ENCODE peak calls at places on chromosomes 16 and 17, in four cellular contexts. H, W, L and V are unnamed samples.

GRCh38 chr16:60553316-60553801 is 1482.9 kb downstream of the CDH8 start:
- DNase-seq in W (no peak), L (no peak), H (no peak), V (no peak)

GRCh38 chr17:8125196-8125946 is 1.5 kb upstream of the HES7 start:
- DNase-seq in H (peak; percentile 88), L (peak; percentile 87), W (peak; percentile 69), V (peak; percentile 88)

GRCh38 chr17:2780931-2781454 is 15.2 kb upstream of the RAP1GAP2 start:
- DNase-seq in H (no peak), W (no peak), L (no peak), V (no peak)

GRCh38 chr16:66476328-66477027 is 49.4 kb downstream of the BEAN1 start:
- DNase-seq in H (no peak), W (no peak), L (peak; percentile 19), V (no peak)

GRCh38 chr17:11803226-11803625 is 194.0 kb downstream of the ZNF18 start:
- DNase-seq in L (no peak), W (no peak), H (no peak), V (no peak)

GRCh38 chr16:4494746-4495490 is 18.7 kb downstream of the HMOX2 start:
- DNase-seq in H (no peak), W (peak; percentile 69), L (no peak), V (no peak)

GRCh38 chr16:25434061-25434460 is 176.4 kb upstream of the ZKSCAN2 start:
- DNase-seq in W (no peak), L (no peak), H (no peak), V (no peak)

GRCh38 chr16:50974438-50975036 is 176.5 kb downstream of the SALL1 start:
- DNase-seq in W (no peak), H (no peak), L (no peak), V (no peak)

GRCh38 chr17:79919164-79919585 is 79.9 kb upstream of the CBX4 start:
- DNase-seq in H (peak; percentile 94), W (no peak), L (no peak), V (no peak)

GRCh38 chr16:28863929-28864886 is 565 bp downstream of the SH2B1 start:
- DNase-seq in L (no peak), W (peak; percentile 50), H (peak; percentile 65), V (peak; percentile 60)

GRCh38 chr17:38702900-38703741 is 2.0 kb upstream of the MLLT6 start:
- DNase-seq in H (peak; percentile 59), W (no peak), L (no peak), V (no peak)

GRCh38 chr17:14784997-14785696 is 480.0 kb downstream of the PMP22 start:
- DNase-seq in L (no peak), H (no peak), W (no peak), V (peak; percentile 39)

GRCh38 chr17:63984206-63984605 is 11.5 kb upstream of the SCN4A start:
- DNase-seq in H (no peak), W (peak; percentile 29), L (no peak), V (no peak)

GRCh38 chr17:37092041-37092440 is 143.3 kb downstream of the AATF start:
- DNase-seq in W (no peak), L (no peak), H (peak; percentile 37), V (peak; percentile 63)

GRCh38 chr17:42133461-42134041 is 10.9 kb downstream of the HSPB9 start:
- DNase-seq in L (no peak), W (no peak), H (peak; percentile 64), V (no peak)

GRCh38 chr17:65388911-65389310 is 172.5 kb downstream of the AXIN2 start:
- DNase-seq in L (no peak), H (no peak), W (peak; percentile 7), V (no peak)

GRCh38 chr17:80063815-80064585 is 27.6 kb downstream of the CCDC40 start:
- DNase-seq in L (no peak), W (peak; percentile 35), H (peak; percentile 56), V (peak; percentile 39)

GRCh38 chr16:1691956-1692355 is 13.9 kb downstream of the JPT2 start:
- DNase-seq in L (no peak), H (no peak), W (peak; percentile 74), V (no peak)

GRCh38 chr17:3035968-3036280 is 27.5 kb downstream of the OR1D5 start:
- DNase-seq in H (no peak), W (no peak), L (no peak), V (no peak)

GRCh38 chr17:83182620-83183063 is 103.2 kb downstream of the METRNL start:
- DNase-seq in W (no peak), L (no peak), H (no peak), V (peak; percentile 3)

GRCh38 chr16:70760221-70760620 is 40.7 kb downstream of the VAC14 start:
- DNase-seq in H (no peak), W (no peak), L (no peak), V (no peak)

GRCh38 chr16:85928411-85928820 is 29.5 kb downstream of the IRF8 start:
- DNase-seq in W (peak; percentile 56), L (no peak), H (peak; percentile 27), V (peak; percentile 51)

GRCh38 chr16:4101421-4102275 is 14.6 kb downstream of the ADCY9 start:
- DNase-seq in L (no peak), H (no peak), W (no peak), V (no peak)

GRCh38 chr17:61464121-61464905 is 12.1 kb downstream of the TBX4 start:
- DNase-seq in L (no peak), H (no peak), W (no peak), V (no peak)

GRCh38 chr17:35726609-35727460 is 4.6 kb upstream of the RASL10B start:
- DNase-seq in H (peak; percentile 50), L (no peak), W (peak; percentile 93), V (peak; percentile 86)

GRCh38 chr16:57264381-57264780 is 19.3 kb downstream of the ARL2BP start:
- DNase-seq in L (no peak), W (no peak), H (no peak), V (no peak)

GRCh38 chr16:27813591-27813990 is 249.9 kb downstream of the GSG1L start:
- DNase-seq in H (no peak), L (no peak), W (no peak), V (no peak)

GRCh38 chr17:7252176-7253043 is at the start of gene ELP5:
- DNase-seq in H (peak; percentile 96), W (peak; percentile 96), L (peak; percentile 86), V (peak; percentile 95)

GRCh38 chr17:29791336-29791735 is 138.7 kb downstream of the SSH2 start:
- DNase-seq in H (no peak), L (no peak), W (no peak), V (no peak)

GRCh38 chr17:70242781-70243437 is 73.6 kb downstream of the KCNJ2 start:
- DNase-seq in W (no peak), H (no peak), L (no peak), V (no peak)